ENCODE peak calls at places on chromosome 3, in five cellular contexts. C is activated CD8-positive, alpha-beta T cell treated with anti-CD3 and anti-CD28 coated beads for 36 hours; W is sigmoid colon; H is PC-9; L is CD4-positive, alpha-beta T cell. I is an unnamed sample.

GRCh38 chr3:24475945-24476344 is 18.7 kb downstream of the THRB start:
- DNase-seq in C (no peak), H (peak), L (no peak), W (no peak), I (no peak)

GRCh38 chr3:111747490-111747889 is 111.6 kb upstream of the PHLDB2 start:
- DNase-seq in W (no peak), H (peak), C (no peak), L (no peak), I (no peak)

GRCh38 chr3:196611761-196612483 is 27.6 kb upstream of the NRROS start:
- DNase-seq in C (no peak), W (no peak), L (no peak), H (peak), I (no peak)

GRCh38 chr3:113136529-113136928 is 74.8 kb upstream of the BOC start:
- DNase-seq in H (no peak), W (no peak), L (no peak), C (no peak), I (no peak)

GRCh38 chr3:170636609-170637008 is 50.7 kb upstream of the SLC7A14 start:
- DNase-seq in L (no peak), H (no peak), W (no peak), C (no peak), I (no peak)

GRCh38 chr3:115100806-115101205 is 46.3 kb downstream of the ZBTB20 start:
- DNase-seq in L (no peak), W (no peak), H (no peak), C (no peak), I (no peak)

GRCh38 chr3:48600711-48601621 is 5.8 kb upstream of the COL7A1 start:
- DNase-seq in L (no peak), C (no peak), H (no peak), W (no peak), I (no peak)

GRCh38 chr3:113927556-113927955 is 20.3 kb upstream of the ZDHHC23 start:
- DNase-seq in W (no peak), H (no peak), L (no peak), C (no peak), I (no peak)

GRCh38 chr3:107153981-107154380 is 223.3 kb upstream of the CCDC54 start:
- DNase-seq in W (no peak), L (no peak), H (no peak), C (no peak), I (no peak)

DNA sequence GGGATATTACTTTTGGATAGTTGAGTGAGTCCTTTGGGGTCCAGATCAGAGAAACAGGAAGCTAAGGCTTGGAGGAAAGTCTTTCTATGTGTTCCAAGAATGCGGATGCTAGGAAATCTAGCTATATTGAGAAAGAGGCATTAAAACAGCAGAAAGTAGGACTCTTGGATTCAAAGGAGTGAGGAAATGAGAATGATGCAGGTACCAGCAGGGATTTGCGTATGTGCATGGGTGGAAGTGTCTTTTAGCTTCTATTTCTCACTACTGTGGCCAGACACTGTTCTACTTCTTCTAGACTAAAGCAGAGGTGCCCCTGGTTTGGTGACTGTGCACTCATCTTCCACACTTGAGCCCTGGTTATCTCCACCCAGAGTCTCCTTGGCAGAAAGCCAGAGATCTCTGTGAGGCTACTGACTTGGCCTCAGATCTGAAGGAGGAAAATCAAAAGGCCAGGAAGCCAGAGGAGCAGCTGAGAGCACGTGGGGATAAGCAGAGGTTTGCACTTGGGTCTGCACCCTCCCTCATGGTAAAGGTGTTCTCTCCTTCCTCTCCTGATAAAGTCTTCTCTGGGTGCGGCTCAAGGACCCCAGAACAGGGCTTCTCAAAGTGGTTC is 44.3 kb downstream of the ATP2B2 start:
- DNase-seq in W (no peak), L (no peak), C (no peak), H (no peak), I (no peak)
- TF ChIP-seq CTCF in W (no peak), L (no peak), C (no peak), H (no peak), I (no peak)

DNA sequence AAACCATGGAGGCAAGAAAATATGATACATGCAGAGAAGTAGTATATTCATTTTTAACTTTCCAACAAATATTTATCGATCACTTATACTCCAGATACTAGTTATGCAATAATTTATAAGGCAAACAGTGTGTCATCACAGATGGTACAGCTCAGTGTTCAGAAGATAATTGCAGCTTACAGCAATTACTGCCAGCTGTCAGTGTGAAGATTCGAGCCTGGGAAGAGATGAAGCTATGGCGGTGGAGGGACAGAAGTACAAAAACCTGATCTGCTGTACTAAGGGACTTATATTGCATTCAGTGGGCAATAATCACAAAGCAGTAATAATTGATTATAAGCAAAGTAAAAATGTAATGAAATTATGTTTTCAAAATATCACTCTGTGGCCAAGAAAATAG is 170.6 kb upstream of the EPHA3 start:
- DNase-seq in W (no peak), L (no peak), C (no peak), H (no peak), I (no peak)
- TF ChIP-seq CTCF in W (no peak), L (no peak), C (no peak), H (no peak), I (no peak)

GRCh38 chr3:42749025-42749752 is 23.9 kb downstream of the CCDC13 start:
- DNase-seq in W (peak), C (no peak), L (no peak), H (no peak), I (no peak)

GRCh38 chr3:42750834-42751233 is 22.2 kb downstream of the CCDC13 start:
- DNase-seq in C (no peak), H (no peak), L (no peak), W (peak), I (no peak)

GRCh38 chr3:42747581-42747980 is 25.5 kb downstream of the CCDC13 start:
- DNase-seq in H (no peak), L (peak), C (no peak), W (no peak), I (no peak)

GRCh38 chr3:42751609-42752008 is 21.4 kb downstream of the CCDC13 start:
- DNase-seq in L (no peak), W (peak), H (no peak), C (no peak), I (no peak)

DNA sequence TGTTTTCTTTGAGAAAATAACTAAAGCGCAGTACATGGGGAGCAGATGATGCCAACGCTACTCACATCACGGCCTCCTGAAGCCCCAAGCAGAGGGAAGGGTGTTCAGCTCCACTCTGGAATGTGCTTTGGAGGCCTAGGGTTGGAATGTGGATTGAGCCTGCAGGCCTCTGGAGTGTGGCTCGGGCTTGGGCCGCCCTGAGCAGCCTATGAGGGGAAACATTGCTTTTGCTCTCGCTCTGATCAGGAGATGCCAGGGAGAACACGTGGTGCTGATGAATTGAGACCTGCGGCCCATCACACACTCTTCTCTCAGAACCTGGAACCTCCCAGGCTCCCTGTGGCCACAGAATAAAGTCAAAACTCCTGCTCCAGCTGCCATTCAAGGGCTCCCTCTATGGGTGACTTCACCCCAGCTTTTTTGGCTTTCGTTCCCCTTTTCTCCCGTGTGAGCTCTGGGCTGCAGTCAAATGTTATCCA is 23.3 kb downstream of the CCDC13 start:
- DNase-seq in H (no peak), W (no peak), C (no peak), L (no peak), I (no peak)
- TF ChIP-seq CTCF in H (peak), W (peak), C (no peak), L (peak), I (peak)

DNA sequence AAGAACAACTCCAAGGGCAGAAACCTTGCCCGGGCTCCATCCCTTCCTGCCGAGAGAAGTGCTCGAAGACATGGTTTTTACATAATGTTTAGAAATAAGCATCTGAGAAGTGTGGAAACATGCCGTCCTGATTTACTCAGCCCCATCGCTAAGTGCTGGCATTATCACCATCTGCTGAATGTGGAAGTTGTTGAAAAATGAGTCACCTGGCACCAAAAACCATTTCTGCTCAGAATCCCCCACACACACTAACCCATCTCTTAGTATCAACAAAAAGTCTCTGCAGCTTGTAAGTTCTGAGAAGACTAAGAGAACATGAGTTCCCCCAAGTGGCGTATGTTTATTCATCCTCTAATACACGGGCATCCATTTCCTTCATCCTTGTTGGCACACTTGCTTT is 51.0 kb upstream of the ARL8B start:
- DNase-seq in C (no peak), W (no peak), H (no peak), L (no peak), I (no peak)
- TF ChIP-seq CTCF in C (no peak), W (no peak), H (no peak), L (no peak), I (no peak)

GRCh38 chr3:143070977-143071551 is 48.5 kb upstream of the CHST2 start:
- DNase-seq in H (peak), W (no peak), C (no peak), L (no peak), I (no peak)
- TF ChIP-seq CTCF in H (no peak), W (no peak), C (no peak), L (no peak), I (no peak)

DNA sequence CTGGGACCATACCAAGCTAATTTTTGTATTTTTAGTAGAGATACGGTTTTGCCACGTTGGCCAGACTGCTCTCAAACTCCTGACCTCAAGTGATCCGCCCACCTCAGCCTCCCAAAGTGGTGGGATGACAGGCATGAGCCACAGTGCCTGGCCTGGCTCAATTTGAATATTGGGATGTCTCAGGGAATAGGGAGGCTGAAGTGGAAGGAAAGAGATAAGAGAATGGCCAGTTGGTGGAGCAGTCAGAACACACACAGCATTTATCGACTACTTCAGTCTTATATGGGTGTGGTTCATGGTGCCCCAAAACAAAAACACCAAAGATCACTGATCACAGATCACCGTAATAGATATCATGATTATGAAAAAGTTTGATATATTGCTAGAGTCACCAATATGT is 144.4 kb downstream of the GMNC start:
- DNase-seq in W (no peak), H (no peak), L (no peak), C (no peak), I (no peak)
- TF ChIP-seq CTCF in W (no peak), H (no peak), L (no peak), C (no peak), I (no peak)

GRCh38 chr3:144816366-144816765 is 844.7 kb downstream of the DIPK2A start:
- DNase-seq in L (no peak), C (no peak), H (no peak), W (no peak), I (no peak)

GRCh38 chr3:144821583-144821982 is 850.0 kb downstream of the DIPK2A start:
- DNase-seq in L (no peak), W (no peak), H (no peak), C (no peak), I (no peak)

GRCh38 chr3:144820726-144821125 is 849.1 kb downstream of the DIPK2A start:
- DNase-seq in C (no peak), W (no peak), H (no peak), L (no peak), I (no peak)

GRCh38 chr3:144818973-144819372 is 847.4 kb downstream of the DIPK2A start:
- DNase-seq in C (no peak), L (no peak), W (no peak), H (no peak), I (no peak)
- TF ChIP-seq CTCF in C (no peak), L (no peak), W (no peak), H (no peak), I (no peak)

GRCh38 chr3:159763466-159764210 is 225.0 kb upstream of the IL12A start:
- DNase-seq in W (peak), C (peak), H (peak), L (no peak), I (no peak)
- TF ChIP-seq CTCF in W (peak), C (no peak), H (no peak), L (no peak), I (no peak)

GRCh38 chr3:72738752-72739520 is 109.3 kb downstream of the SHQ1 start:
- DNase-seq in W (no peak), C (peak), H (no peak), L (peak), I (peak)
- TF ChIP-seq CTCF in W (no peak), C (no peak), H (no peak), L (no peak), I (no peak)

GRCh38 chr3:179446501-179446900 is 4.8 kb downstream of the GNB4 start:
- DNase-seq in L (no peak), C (no peak), H (no peak), W (no peak), I (no peak)
- TF ChIP-seq CTCF in L (no peak), C (peak), H (peak), W (no peak), I (peak)